ENCODE peak calls at places on chromosomes 13 and 19, in six cellular contexts. Q is uterus, J is right lobe of liver, V is Peyer's patch, W is keratinocyte, T is colonic mucosa. E is an unnamed sample. For H3K4me1, the result is how much of the 10 kb centered on the place peaks cover.

GRCh38 chr19:10686661-10687517 is 14.3 kb upstream of the QTRT1 start:
- DNase-seq in T (no peak), J (no peak), W (no peak), V (no peak), Q (no peak), E (no peak)

GRCh38 chr13:113526466-113527220 is 36.1 kb upstream of the DCUN1D2 start:
- DNase-seq in Q (no peak), V (peak), W (no peak), T (no peak), J (no peak), E (no peak)

GRCh38 chr13:79782541-79783216 is 301.7 kb downstream of the NDFIP2 start:
- DNase-seq in W (no peak), J (no peak), Q (no peak), V (no peak), T (peak), E (peak)

GRCh38 chr19:41373993-41374392 is 2.3 kb upstream of the TMEM91 start:
- DNase-seq in J (no peak), T (peak), W (no peak), Q (peak), V (peak), E (peak)

GRCh38 chr13:30779608-30780007 is 44.3 kb downstream of the ALOX5AP start:
- DNase-seq in V (no peak), W (no peak), Q (no peak), T (no peak), J (no peak), E (no peak)

GRCh38 chr13:101649490-101650126 is 197.1 kb downstream of the ITGBL1 start:
- DNase-seq in V (no peak), W (peak), T (no peak), Q (no peak), J (no peak), E (no peak)

GRCh38 chr13:71871180-71871754 is 4.3 kb upstream of the DACH1 start:
- DNase-seq in W (no peak), Q (no peak), J (no peak), T (no peak), V (no peak), E (no peak)

GRCh38 chr19:45187421-45188100 is 9.0 kb downstream of the BLOC1S3 start:
- DNase-seq in W (no peak), Q (no peak), T (no peak), V (no peak), J (no peak), E (no peak)

GRCh38 chr13:114108141-114108761 is 24.2 kb downstream of the RASA3 start:
- DNase-seq in Q (peak), V (peak), T (no peak), W (no peak), J (peak), E (no peak)

GRCh38 chr19:49136771-49137171 is 17.4 kb downstream of the PPFIA3 start:
- DNase-seq in V (peak), J (no peak), W (no peak), T (peak), Q (no peak), E (no peak)

GRCh38 chr13:20360041-20360491 is 127.9 kb upstream of the GJB6 start:
- DNase-seq in W (peak), Q (no peak), V (no peak), J (peak), T (no peak), E (peak)

GRCh38 chr13:66354880-66355279 is 875.3 kb downstream of the PCDH9 start:
- DNase-seq in V (no peak), W (no peak), T (no peak), J (no peak), Q (no peak), E (no peak)

GRCh38 chr19:28705008-28705407 is 507.9 kb downstream of the UQCRFS1 start:
- DNase-seq in J (no peak), Q (no peak), V (no peak), T (no peak), W (peak), E (no peak)

GRCh38 chr13:97220151-97220900 is 1.8 kb upstream of the MBNL2 start:
- DNase-seq in W (no peak), J (no peak), V (no peak), T (no peak), Q (no peak), E (no peak)

GRCh38 chr13:79525458-79525857 is 44.5 kb downstream of the NDFIP2 start:
- DNase-seq in W (no peak), V (no peak), Q (no peak), J (no peak), T (no peak), E (no peak)

GRCh38 chr19:43777163-43777700 is 3.5 kb downstream of the KCNN4 start:
- DNase-seq in V (no peak), J (no peak), Q (no peak), T (no peak), W (no peak), E (no peak)

GRCh38 chr19:17075860-17076538 is 422 bp downstream of the MYO9B start:
- DNase-seq in T (peak), Q (peak), W (no peak), J (peak), V (peak), E (peak)

GRCh38 chr13:51444922-51445321 is 7.9 kb downstream of the INTS6 start:
- DNase-seq in V (no peak), J (no peak), T (no peak), W (no peak), Q (no peak), E (no peak)

GRCh38 chr13:51267581-51267980 is 45.4 kb downstream of the FAM124A start:
- DNase-seq in Q (no peak), T (no peak), J (no peak), W (no peak), V (no peak), E (no peak)

GRCh38 chr19:48192750-48193149 is 22.3 kb downstream of the ZSWIM9 start:
- DNase-seq in J (no peak), W (no peak), V (no peak), Q (no peak), T (no peak), E (no peak)

DNA sequence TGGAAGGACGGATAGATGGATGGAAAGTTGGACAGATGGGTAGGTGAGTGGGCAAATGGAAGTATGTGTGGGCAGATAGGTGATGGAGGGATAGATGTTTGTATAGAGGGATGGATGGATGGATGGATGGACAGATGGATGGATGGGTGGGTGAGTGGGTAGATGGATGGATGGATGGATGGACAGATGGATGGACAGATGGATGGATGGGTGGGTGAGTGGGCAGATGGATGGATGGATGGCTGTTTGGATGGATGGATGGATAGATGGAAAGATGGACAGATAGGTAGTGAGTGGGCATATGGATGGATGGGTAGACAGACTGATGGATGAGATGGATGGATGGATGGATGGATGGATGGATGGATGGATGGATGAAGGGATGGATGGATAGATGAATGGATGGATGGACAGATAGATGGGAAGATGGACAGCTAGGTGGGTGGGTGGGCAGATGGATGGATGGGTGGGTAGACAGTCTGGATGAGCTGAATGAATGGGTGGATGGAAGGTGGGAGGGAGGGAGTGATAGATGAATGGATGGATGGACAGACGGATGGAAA is 74.9 kb upstream of the KCTD15 start:
- DNase-seq in W (no peak), V (no peak), T (no peak), Q (no peak), J (no peak), E (no peak)
- TF ChIP-seq CTCF in W (no peak), V (no peak), T (no peak), Q (no peak), J (no peak), E (no peak)

GRCh38 chr13:26993780-26994179 is 177.8 kb downstream of the USP12 start:
- DNase-seq in T (no peak), W (no peak), J (no peak), Q (no peak), V (no peak), E (no peak)

GRCh38 chr13:26991508-26992181 is 180.0 kb downstream of the USP12 start:
- DNase-seq in V (no peak), Q (no peak), T (no peak), W (no peak), J (peak), E (no peak)

GRCh38 chr13:26989261-26990007 is 182.2 kb downstream of the USP12 start:
- DNase-seq in V (no peak), Q (no peak), J (no peak), T (no peak), W (no peak), E (no peak)

GRCh38 chr13:26995159-26995558 is 176.5 kb downstream of the USP12 start:
- DNase-seq in W (no peak), J (no peak), Q (no peak), T (no peak), V (no peak), E (no peak)

GRCh38 chr13:26992951-26993490 is 178.6 kb downstream of the USP12 start:
- DNase-seq in W (no peak), J (no peak), V (no peak), Q (no peak), T (no peak), E (no peak)
- H3K4me1 ChIP-seq in W (under half), J (under half), V (under half), Q (under half), T (under half), E (under half)

DNA sequence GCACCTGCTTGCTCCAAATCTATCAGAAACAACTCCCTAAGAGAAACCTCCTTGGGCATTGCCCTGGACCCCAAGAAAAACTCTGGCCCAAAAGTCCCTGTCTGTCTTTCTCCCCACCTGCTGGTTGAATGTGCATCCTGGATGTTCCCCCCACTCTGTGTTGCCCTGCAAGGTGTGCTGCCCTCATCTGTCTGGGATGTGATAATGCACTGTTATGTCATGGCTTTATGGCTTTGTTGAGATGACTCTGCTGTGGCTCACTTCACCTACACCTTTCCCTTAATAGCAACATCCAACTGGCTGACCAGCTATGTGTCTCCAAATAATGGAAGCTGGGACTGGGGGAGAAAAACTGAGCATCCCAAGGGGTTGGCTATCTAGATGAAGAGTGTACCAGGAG is 2.6 kb downstream of the ZNF20 start:
- DNase-seq in W (no peak), T (no peak), J (no peak), V (no peak), Q (no peak), E (no peak)
- TF ChIP-seq CTCF in W (peak), T (no peak), J (peak), V (no peak), Q (no peak), E (peak)

GRCh38 chr13:48493851-48494250 is 39.0 kb downstream of the RCBTB2 start:
- DNase-seq in V (no peak), T (no peak), Q (no peak), J (no peak), W (no peak), E (no peak)
- H3K4me1 ChIP-seq in V (under half), T (under half), Q (under half), J (under half), W (under half), E (under half)

GRCh38 chr19:13875824-13876223 is 1.1 kb upstream of the NANOS3 start:
- DNase-seq in Q (no peak), W (no peak), V (no peak), J (no peak), T (no peak), E (no peak)

GRCh38 chr19:13872339-13872694 is 4.6 kb upstream of the NANOS3 start:
- DNase-seq in Q (no peak), V (no peak), T (no peak), J (no peak), W (no peak), E (no peak)

GRCh38 chr19:13869324-13869723 is 7.6 kb upstream of the NANOS3 start:
- DNase-seq in W (no peak), Q (no peak), T (no peak), J (no peak), V (no peak), E (no peak)

GRCh38 chr19:13873776-13874515 is 3.0 kb upstream of the NANOS3 start:
- DNase-seq in W (no peak), J (no peak), Q (no peak), T (no peak), V (no peak), E (no peak)

GRCh38 chr19:13872695-13873389 is 4.1 kb upstream of the NANOS3 start:
- DNase-seq in J (no peak), T (peak), Q (no peak), V (peak), W (no peak), E (no peak)
- TF ChIP-seq CTCF in J (no peak), T (no peak), Q (no peak), V (peak), W (peak), E (no peak)

DNA sequence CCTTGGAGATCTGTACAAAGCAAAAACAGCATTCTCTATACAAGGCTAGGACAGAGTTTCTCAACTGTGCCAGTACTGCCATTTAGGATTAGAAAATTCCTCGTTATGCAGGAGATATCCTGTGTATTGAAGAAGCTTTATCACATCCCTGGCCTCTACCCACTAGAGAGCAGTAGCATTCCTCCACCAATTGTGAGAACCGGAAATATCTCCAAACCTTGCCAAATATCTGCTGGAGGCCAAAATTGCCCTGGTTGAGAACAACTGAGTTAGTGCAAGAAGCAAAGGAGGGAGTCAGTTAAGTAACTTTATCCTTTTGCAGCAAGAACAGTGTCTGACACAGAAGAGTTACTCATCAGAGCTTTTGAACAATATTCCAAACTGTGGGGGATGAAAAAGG is 16.2 kb upstream of the FREM2 start:
- DNase-seq in J (no peak), T (no peak), V (no peak), Q (no peak), W (no peak), E (no peak)
- H3K4me1 ChIP-seq in J (under half), T (under half), V (under half), Q (under half), W (under half), E (under half)